ENCODE peak calls at places on chromosomes 13 and 19, in five cellular contexts. Y, T, H, O and V are unnamed samples.

GRCh38 chr13:79380943-79381445 is 25.1 kb downstream of the RBM26 start:
- ATAC-seq in Y (no peak), T (no peak), H (no peak), O (peak; percentile 40), V (no peak)

GRCh38 chr19:55258476-55258827 is 365 bp downstream of the PPP6R1 start:
- ATAC-seq in Y (peak; percentile 8), T (peak; percentile 3), H (peak; percentile 19), O (peak; percentile 4), V (peak; percentile 11)

GRCh38 chr13:34942732-34943674 is 933 bp downstream of the NBEA start:
- ATAC-seq in Y (peak; percentile 70), T (peak; percentile 35), H (peak; percentile 57), O (peak; percentile 62), V (peak; percentile 52)

GRCh38 chr13:99606322-99607089 is 105.2 kb downstream of the TM9SF2 start:
- ATAC-seq in Y (peak; percentile 98), T (peak; percentile 99), H (peak; percentile 98), O (peak; percentile 91), V (peak; percentile 92)

GRCh38 chr19:39448271-39448670 is 2.9 kb downstream of the SUPT5H start:
- ATAC-seq in Y (no peak), T (no peak), H (no peak), O (no peak), V (no peak)

GRCh38 chr13:99301913-99302636 is 5.1 kb downstream of the GPR183 start:
- ATAC-seq in Y (no peak), T (no peak), H (no peak), O (no peak), V (no peak)

GRCh38 chr19:10468133-10468532 is 35.0 kb downstream of the KEAP1 start:
- ATAC-seq in Y (no peak), T (no peak), H (no peak), O (no peak), V (no peak)

GRCh38 chr13:54210397-54211050 is 1181.9 kb downstream of the OLFM4 start:
- ATAC-seq in Y (no peak), T (no peak), H (no peak), O (no peak), V (no peak)

GRCh38 chr19:40461669-40462221 is 3.8 kb downstream of the BLVRB start:
- ATAC-seq in Y (no peak), T (no peak), H (no peak), O (no peak), V (no peak)

GRCh38 chr13:57630661-57631606 is 610 bp upstream of the PCDH17 start:
- ATAC-seq in Y (peak; percentile 24), T (no peak), H (peak; percentile 2), O (no peak), V (no peak)

GRCh38 chr13:74084375-74084902 is 49.8 kb downstream of the KLF12 start:
- ATAC-seq in Y (no peak), T (no peak), H (peak; percentile 66), O (no peak), V (no peak)

GRCh38 chr13:29379281-29379680 is 216.2 kb downstream of the SLC7A1 start:
- ATAC-seq in Y (no peak), T (no peak), H (peak; percentile 13), O (no peak), V (no peak)

GRCh38 chr13:21620858-21621257 is 16.9 kb upstream of the MICU2 start:
- ATAC-seq in Y (no peak), T (no peak), H (no peak), O (no peak), V (no peak)

GRCh38 chr19:40249201-40249600 is 22.7 kb upstream of the CCNP start:
- ATAC-seq in Y (no peak), T (no peak), H (no peak), O (no peak), V (no peak)

GRCh38 chr13:114151031-114151430 is 18.6 kb upstream of the RASA3 start:
- ATAC-seq in Y (no peak), T (no peak), H (no peak), O (no peak), V (no peak)

GRCh38 chr19:43564800-43565199 is 10.5 kb downstream of the XRCC1 start:
- ATAC-seq in Y (no peak), T (no peak), H (no peak), O (no peak), V (no peak)

GRCh38 chr13:28564030-28564429 is 69.1 kb upstream of the FLT1 start:
- ATAC-seq in Y (peak; percentile 93), T (peak; percentile 25), H (no peak), O (no peak), V (no peak)

GRCh38 chr19:16233081-16233776 is 35.5 kb downstream of the AP1M1 start:
- ATAC-seq in Y (no peak), T (no peak), H (peak; percentile 6), O (no peak), V (no peak)

GRCh38 chr19:39336483-39336882 is 640 bp upstream of the GMFG start:
- ATAC-seq in Y (no peak), T (no peak), H (no peak), O (no peak), V (no peak)

GRCh38 chr19:49147923-49148682 is 7.1 kb downstream of the HRC start:
- ATAC-seq in Y (no peak), T (no peak), H (peak; percentile 42), O (no peak), V (no peak)

GRCh38 chr19:49150944-49151243 is 4.3 kb downstream of the HRC start:
- ATAC-seq in Y (no peak), T (no peak), H (no peak), O (no peak), V (no peak)

GRCh38 chr19:49150106-49150943 is 4.9 kb downstream of the HRC start:
- ATAC-seq in Y (peak; percentile 74), T (peak; percentile 63), H (peak; percentile 62), O (peak; percentile 74), V (peak; percentile 75)

GRCh38 chr19:49149652-49150105 is 5.5 kb downstream of the HRC start:
- ATAC-seq in Y (peak; percentile 40), T (peak; percentile 49), H (peak; percentile 46), O (peak; percentile 43), V (peak; percentile 67)

DNA sequence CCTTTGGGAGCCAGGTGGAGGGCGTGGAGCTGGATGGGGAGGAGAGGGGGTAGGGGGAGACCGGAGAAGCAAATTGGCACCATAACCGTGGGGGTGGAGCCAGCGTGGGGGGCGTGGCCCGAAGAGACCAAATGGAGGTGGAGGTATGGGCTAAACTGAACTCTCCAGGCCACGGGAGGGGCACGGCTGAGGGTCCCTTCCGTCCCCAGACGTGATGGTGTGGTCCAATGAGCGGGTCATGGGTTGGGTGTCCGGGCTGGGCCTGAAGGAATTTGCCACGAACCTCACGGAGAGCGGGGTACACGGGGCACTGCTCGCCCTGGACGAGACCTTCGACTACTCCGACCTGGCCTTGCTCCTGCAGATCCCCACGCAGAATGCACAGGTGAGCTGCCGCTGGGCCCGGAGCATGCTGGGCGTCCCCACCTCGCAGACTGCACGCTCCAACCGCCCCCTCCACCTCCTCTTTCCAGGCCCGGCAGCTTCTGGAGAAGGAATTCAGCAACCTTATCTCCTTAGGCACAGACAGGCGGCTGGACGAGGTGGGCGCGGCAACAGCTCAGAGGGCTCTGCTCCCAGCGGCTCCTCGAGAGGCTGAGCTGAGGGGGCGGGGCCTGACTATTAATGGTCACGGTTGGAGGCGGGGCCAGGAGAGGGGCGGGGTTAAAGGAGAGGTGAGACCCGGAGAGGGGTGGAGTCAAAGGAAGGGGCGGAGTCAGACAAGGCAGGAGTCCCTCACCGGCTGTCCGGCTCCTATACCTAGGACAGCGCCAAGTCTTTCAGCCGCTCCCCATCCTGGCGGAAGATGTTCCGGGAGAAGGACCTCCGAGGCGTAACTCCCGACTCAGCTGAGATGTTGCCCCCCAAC is 6.2 kb downstream of the HRC start:
- ATAC-seq in Y (peak; percentile 89), T (peak; percentile 84), H (peak; percentile 83), O (peak; percentile 78), V (peak; percentile 80)
- H3K4me1 ChIP-seq in Y (peaks cover 12% of the 10 kb centered on the region), T (no peaks in the 10 kb centered on the region), H (peaks cover 2% of the 10 kb centered on the region), O (peaks cover 44% of the 10 kb centered on the region), V (peaks cover 28% of the 10 kb centered on the region)

GRCh38 chr19:18461471-18461870 is 23.5 kb upstream of the ISYNA1 start:
- ATAC-seq in Y (no peak), T (no peak), H (no peak), O (no peak), V (no peak)

GRCh38 chr19:18465964-18466339 is 28.0 kb upstream of the ISYNA1 start:
- ATAC-seq in Y (no peak), T (no peak), H (no peak), O (no peak), V (no peak)

GRCh38 chr19:18466354-18466753 is 28.4 kb upstream of the ISYNA1 start:
- ATAC-seq in Y (no peak), T (no peak), H (no peak), O (no peak), V (no peak)

GRCh38 chr19:18465214-18465963 is 27.5 kb upstream of the ISYNA1 start:
- ATAC-seq in Y (no peak), T (no peak), H (no peak), O (no peak), V (no peak)

DNA sequence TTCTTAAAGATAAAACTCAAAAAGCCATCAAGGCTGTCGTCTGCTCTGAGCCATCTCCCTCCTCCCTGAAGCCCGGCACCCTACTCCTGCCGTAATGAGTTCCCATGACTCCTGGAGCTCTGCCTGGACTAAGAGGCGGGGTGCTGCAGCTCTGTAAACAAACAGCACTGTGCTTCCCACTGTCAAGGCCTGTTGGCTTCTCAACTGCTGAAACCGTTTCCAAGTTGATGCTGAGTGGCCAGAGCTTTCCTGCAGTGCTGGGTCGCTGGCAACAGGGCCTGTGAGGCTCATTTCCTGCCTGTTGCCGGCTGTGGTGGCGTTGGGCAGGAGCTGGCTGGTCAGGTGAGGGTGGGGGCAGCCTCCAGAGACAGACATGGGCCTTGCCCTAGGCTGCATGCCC is 26.7 kb upstream of the ISYNA1 start:
- ATAC-seq in Y (peak; percentile 79), T (peak; percentile 32), H (peak; percentile 70), O (peak; percentile 62), V (peak; percentile 69)
- H3K4me1 ChIP-seq in Y (peaks cover 15% of the 10 kb centered on the region), T (peaks cover 3% of the 10 kb centered on the region), H (peaks cover 23% of the 10 kb centered on the region), O (peaks cover 66% of the 10 kb centered on the region), V (peaks cover 53% of the 10 kb centered on the region)

GRCh38 chr19:3186891-3187661 is 1.3 kb downstream of the NCLN start:
- ATAC-seq in Y (no peak), T (no peak), H (no peak), O (no peak), V (no peak)

GRCh38 chr19:3186377-3186688 is 603 bp downstream of the NCLN start:
- ATAC-seq in Y (no peak), T (no peak), H (no peak), O (no peak), V (no peak)

GRCh38 chr19:3185482-3186376 is at the start of gene NCLN:
- ATAC-seq in Y (peak; percentile 96), T (peak; percentile 97), H (peak; percentile 94), O (peak; percentile 96), V (peak; percentile 97)

GRCh38 chr19:3183721-3184641 is 1.7 kb upstream of the NCLN start:
- ATAC-seq in Y (no peak), T (no peak), H (no peak), O (no peak), V (no peak)

GRCh38 chr19:3184847-3185481 is 766 bp upstream of the NCLN start:
- ATAC-seq in Y (peak; percentile 62), T (no peak), H (peak; percentile 64), O (peak; percentile 60), V (peak; percentile 62)
- H3K4me1 ChIP-seq in Y (peaks cover 13% of the 10 kb centered on the region), T (no peaks in the 10 kb centered on the region), H (peaks cover 6% of the 10 kb centered on the region), O (peaks cover 35% of the 10 kb centered on the region), V (peaks cover 22% of the 10 kb centered on the region)

DNA sequence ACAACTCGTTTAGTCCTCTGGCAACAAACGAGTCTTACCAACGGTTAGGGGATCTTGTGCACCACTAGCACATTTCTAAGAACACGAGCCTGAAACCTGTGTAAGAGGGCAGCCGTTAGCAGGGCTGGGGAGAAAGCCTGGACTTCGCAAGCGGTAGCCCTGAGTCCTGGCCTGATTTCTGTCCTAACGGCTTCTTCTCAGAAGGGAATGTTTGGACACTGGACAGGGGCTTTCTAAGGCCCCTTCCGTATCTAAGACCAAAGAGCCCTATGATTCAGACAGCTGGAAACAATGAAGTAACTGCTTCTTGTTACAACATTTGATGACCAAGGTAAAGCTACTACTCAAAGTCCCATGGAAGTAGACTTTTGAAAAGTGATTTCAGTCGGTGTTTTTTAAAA is 2.2 kb downstream of the ANKRD10 start:
- ATAC-seq in Y (no peak), T (no peak), H (no peak), O (no peak), V (no peak)
- H3K4me1 ChIP-seq in Y (peaks cover 31% of the 10 kb centered on the region), T (peaks cover 39% of the 10 kb centered on the region), H (peaks cover 11% of the 10 kb centered on the region), O (peaks cover 63% of the 10 kb centered on the region), V (peaks cover 37% of the 10 kb centered on the region)